ENCODE peak calls at places on chromosomes 11 and 22, in seven cellular contexts. A is sigmoid colon, K is fibroblast of lung, V is GM23248, R is colonic mucosa, L is thoracic aorta, S is small intestine. H is an unnamed sample. For H3K27me3, the result is how much of the 10 kb centered on the place peaks cover.

GRCh38 chr11:20032127-20032526 is 128.1 kb downstream of the DBX1 start:
- DNase-seq in S (no peak), L (no peak), V (no peak), K (no peak), R (no peak), A (no peak), H (no peak)

GRCh38 chr11:8219257-8220021 is 44.2 kb downstream of the LMO1 start:
- DNase-seq in L (no peak), K (peak), R (peak), S (peak), V (peak), A (no peak), H (no peak)

GRCh38 chr11:107928767-107929507 is 689 bp downstream of the RAB39A start:
- DNase-seq in A (no peak), S (peak), R (peak), V (no peak), K (no peak), L (no peak), H (peak)

GRCh38 chr11:810040-810567 is 337 bp downstream of the RPLP2 start:
- DNase-seq in K (no peak), A (no peak), L (no peak), V (no peak), S (peak), R (no peak), H (no peak)

GRCh38 chr11:109362059-109362458 is 59.9 kb upstream of the C11orf87 start:
- DNase-seq in A (no peak), V (peak), L (no peak), S (no peak), K (peak), R (no peak), H (no peak)

GRCh38 chr22:31243339-31244043 is 31.4 kb downstream of the LIMK2 start:
- DNase-seq in S (no peak), A (no peak), V (peak), K (peak), R (no peak), L (no peak), H (no peak)

GRCh38 chr11:103683581-103683980 is 352.9 kb upstream of the DDI1 start:
- DNase-seq in K (peak), S (no peak), R (no peak), A (no peak), L (no peak), V (peak), H (no peak)

GRCh38 chr11:102389253-102389652 is 42.2 kb downstream of the BIRC2 start:
- DNase-seq in L (no peak), R (no peak), V (no peak), S (no peak), K (peak), A (no peak), H (no peak)

GRCh38 chr22:44382461-44383038 is 69.8 kb upstream of the SHISAL1 start:
- DNase-seq in K (no peak), L (no peak), R (no peak), V (no peak), A (peak), S (no peak), H (no peak)

GRCh38 chr11:128260398-128260797 is 327.0 kb downstream of the ETS1 start:
- DNase-seq in R (no peak), K (no peak), A (no peak), L (no peak), S (no peak), V (no peak), H (no peak)

DNA sequence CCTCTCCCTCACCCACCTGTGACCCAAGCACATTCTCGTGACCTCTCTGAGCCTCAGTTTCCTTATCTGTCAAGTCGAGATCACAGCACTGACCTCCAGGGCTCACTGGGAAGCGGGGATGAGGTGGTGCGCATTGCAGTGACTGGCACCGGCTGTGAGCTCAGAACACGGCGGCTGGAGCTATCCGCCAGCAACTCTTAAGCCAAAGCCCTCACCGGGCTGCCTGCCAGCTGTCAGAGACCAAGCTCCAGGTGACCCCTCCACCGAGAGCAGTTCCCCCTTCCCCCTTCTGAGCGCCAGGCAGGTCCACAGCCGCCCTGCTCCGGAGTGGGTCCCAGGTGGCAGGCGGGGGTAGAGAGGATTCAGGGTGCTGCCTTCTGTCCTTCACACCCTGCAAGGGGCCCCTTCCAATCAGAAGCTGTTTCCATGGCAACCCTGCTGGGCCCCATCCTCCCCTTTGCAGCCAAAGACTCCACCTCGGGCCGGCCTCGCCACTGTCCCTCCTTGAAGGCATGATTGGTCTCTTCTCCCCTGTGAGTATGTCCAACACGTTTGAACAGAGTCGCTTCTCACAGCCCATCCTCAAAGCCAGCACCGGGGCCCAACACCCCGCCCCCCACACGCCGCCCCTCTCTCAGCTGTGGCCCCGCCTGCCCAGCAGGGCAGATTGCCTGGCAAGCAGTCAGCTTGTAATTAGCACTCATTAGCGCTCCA is 98.8 kb downstream of the WNT7B start:
- DNase-seq in R (no peak), S (no peak), K (no peak), V (no peak), A (peak), L (no peak), H (no peak)
- H3K27me3 ChIP-seq in R (under half), S (under half), K (under half), V (half or more), A (under half), L (under half), H (half or more)

DNA sequence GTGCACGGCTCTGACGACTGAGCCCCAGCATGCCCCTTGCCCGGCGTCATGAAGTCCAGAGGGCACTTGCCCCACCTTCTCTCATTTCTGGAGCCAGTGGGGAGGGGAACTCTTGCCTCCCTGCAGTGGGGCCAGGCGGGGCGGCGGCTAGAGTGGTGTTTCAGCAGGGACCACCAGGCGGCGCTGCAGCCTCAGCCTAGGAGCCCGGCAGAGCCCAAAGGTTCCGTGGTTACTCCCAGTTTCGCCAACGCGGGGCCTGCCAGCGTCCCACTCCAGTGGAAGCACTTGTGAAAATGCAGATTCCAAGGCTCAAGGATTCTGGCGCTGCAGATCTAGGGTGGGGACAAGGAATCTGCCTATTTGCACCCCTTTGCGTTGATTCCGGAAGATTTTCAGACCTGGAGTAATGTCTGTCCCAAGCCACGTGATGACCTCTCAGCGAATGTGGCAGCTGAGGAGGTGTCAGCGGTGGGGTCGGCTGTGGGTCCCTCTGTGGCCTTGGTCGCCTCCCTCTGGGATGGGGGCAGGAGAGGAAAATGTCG is 55.7 kb downstream of the CD82 start:
- DNase-seq in V (peak), A (peak), S (peak), K (peak), L (peak), R (peak), H (peak)
- H3K4me3 ChIP-seq in V (peak), A (no peak), S (no peak), K (no peak), L (no peak), R (peak), H (no peak)

GRCh38 chr11:45804806-45805304 is at the start of gene SLC35C1:
- DNase-seq in L (peak), V (peak), R (peak), K (peak), A (peak), S (peak), H (peak)
- H3K27ac ChIP-seq in L (peak), V (peak), R (peak), K (peak), A (peak), S (peak), H (peak)

GRCh38 chr11:2541321-2541680 is 96.5 kb downstream of the KCNQ1 start:
- DNase-seq in K (no peak), S (no peak), V (no peak), A (peak), R (no peak), L (no peak), H (no peak)
- H3K27me3 ChIP-seq in K (under half), S (under half), V (under half), A (under half), R (under half), L (under half), H (under half)

GRCh38 chr11:61024938-61025818 is 53.7 kb downstream of the CD6 start:
- DNase-seq in S (no peak), K (no peak), R (no peak), L (no peak), V (no peak), A (no peak), H (no peak)

GRCh38 chr11:61026121-61027031 is 54.9 kb downstream of the CD6 start:
- DNase-seq in A (peak), L (no peak), V (no peak), K (no peak), R (no peak), S (no peak), H (no peak)

GRCh38 chr11:61027141-61027840 is 55.8 kb downstream of the CD6 start:
- DNase-seq in R (no peak), K (no peak), S (no peak), V (no peak), A (peak), L (no peak), H (no peak)

GRCh38 chr11:61023086-61024035 is 51.9 kb downstream of the CD6 start:
- DNase-seq in A (peak), K (no peak), L (no peak), V (no peak), S (peak), R (no peak), H (no peak)

GRCh38 chr11:61025819-61026120 is 54.3 kb downstream of the CD6 start:
- DNase-seq in S (no peak), A (no peak), V (no peak), K (no peak), R (no peak), L (no peak), H (no peak)
- H3K4me3 ChIP-seq in S (no peak), A (no peak), V (no peak), K (no peak), R (no peak), L (no peak), H (no peak)

GRCh38 chr11:90288207-90288821 is 65.5 kb upstream of the CHORDC1 start:
- DNase-seq in K (peak), V (peak), S (no peak), L (no peak), A (no peak), R (no peak), H (no peak)

GRCh38 chr11:90294526-90294925 is 71.7 kb upstream of the CHORDC1 start:
- DNase-seq in K (no peak), V (no peak), L (no peak), R (no peak), A (no peak), S (no peak), H (no peak)

DNA sequence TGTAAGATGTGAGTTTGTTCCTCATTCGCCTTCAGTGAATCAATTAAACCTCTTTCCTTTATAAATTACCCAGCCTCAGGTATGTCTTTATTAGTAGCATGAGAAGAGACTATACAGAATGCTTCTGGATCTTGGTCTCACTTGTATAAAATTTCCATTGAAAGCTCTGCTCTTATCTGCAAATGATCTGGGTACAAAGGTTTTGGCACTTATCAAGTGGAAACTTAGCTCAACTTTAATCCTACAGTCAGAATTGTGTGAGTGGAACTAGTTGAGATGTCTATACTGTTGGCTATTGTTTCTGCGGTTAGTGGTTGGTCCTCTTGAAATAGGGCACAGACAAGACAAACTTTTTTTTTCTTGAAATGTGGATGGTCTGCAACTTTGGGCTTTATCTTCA is 71.2 kb upstream of the CHORDC1 start:
- DNase-seq in K (no peak), L (no peak), S (no peak), R (no peak), A (no peak), V (no peak), H (no peak)
- H3K27ac ChIP-seq in K (no peak), L (no peak), S (no peak), R (no peak), A (no peak), V (no peak), H (no peak)

GRCh38 chr11:118219244-118219643 is 5.6 kb downstream of the JAML start:
- DNase-seq in K (no peak), V (no peak), S (no peak), R (no peak), L (no peak), A (no peak), H (no peak)

GRCh38 chr11:118223576-118223975 is 1.2 kb downstream of the JAML start:
- DNase-seq in R (no peak), S (no peak), V (no peak), K (no peak), A (no peak), L (no peak), H (no peak)

GRCh38 chr11:118222437-118222836 is 2.4 kb downstream of the JAML start:
- DNase-seq in K (no peak), A (no peak), V (no peak), S (no peak), R (no peak), L (no peak), H (no peak)

GRCh38 chr11:118219696-118220095 is 5.1 kb downstream of the JAML start:
- DNase-seq in L (no peak), V (no peak), K (no peak), R (no peak), A (no peak), S (no peak), H (no peak)

DNA sequence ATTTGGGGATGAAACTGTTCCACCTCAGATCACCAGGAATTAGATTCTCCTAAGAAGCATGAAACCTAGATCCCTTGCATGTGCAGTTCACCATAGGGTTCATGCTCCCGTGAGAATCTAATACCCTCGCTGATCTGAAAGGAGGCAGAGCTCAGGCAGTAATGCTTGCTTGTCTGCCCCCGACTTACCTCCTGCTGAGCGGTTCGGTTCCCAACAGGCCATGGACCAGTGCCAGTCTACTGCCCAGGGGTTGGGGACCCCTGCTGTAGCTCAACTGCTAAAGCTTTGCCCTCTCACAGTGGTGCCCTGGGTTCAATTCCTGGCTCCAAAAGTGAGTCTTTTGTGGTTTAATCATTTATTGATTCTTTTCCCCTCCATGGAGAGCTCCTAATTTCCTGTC is 3.4 kb downstream of the JAML start:
- DNase-seq in A (no peak), L (no peak), R (no peak), K (no peak), V (no peak), S (no peak), H (no peak)
- H3K27me3 ChIP-seq in A (under half), L (under half), R (under half), K (under half), V (under half), S (under half), H (under half)

GRCh38 chr22:46061431-46062231 is 84.7 kb upstream of the WNT7B start:
- DNase-seq in A (peak), L (no peak), V (no peak), S (peak), K (no peak), R (no peak), H (no peak)
- H3K4me3 ChIP-seq in A (no peak), L (peak), V (no peak), S (no peak), K (no peak), R (no peak), H (peak)

DNA sequence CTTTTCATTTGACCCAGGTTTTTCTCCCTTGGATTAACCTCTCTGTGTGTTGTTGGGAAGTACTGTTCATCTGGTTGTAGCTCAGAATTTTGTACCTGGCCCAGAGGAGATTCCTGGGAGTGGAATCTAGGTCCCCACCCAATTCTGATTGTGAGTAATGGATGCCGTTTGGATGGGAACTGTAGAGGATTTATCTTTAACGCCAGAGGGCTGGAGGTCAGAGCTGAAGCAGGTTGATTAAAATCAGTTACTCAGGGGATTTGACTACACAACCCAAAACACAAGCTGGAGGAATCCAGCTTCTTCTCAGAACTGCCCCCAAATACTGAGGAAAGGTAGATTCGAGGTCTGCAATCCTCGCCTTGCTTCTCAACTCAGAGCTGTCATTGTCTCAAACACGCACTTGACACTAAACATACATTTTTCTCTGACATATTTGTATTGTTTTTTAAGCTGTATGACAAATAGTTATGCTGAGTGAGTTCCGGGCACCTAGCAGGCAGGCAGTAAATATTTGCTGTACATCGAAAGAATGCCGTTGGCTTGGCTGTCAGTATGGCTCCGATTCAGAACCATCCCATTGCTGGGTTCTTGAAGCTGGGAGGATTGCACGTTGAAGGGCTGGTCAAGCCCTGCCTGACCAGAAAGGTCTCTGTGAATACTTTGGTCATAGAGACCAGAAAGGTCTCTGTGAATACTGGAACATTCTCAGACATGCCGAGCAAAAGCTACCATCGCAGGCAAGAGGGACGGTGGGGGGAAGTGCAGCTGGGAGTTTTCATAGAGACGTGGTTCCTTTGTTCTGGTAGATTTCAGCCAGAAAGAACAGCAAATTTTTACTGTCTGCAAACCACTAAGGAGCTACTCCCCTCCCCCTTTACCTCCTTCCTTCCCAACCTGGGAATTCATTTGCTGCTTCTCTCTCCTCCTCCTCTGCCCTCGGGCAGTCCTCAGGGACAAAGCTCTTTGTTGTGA is 202.0 kb upstream of the SORL1-AS1 start:
- DNase-seq in K (peak), R (no peak), A (no peak), V (peak), L (no peak), S (no peak), H (no peak)
- H3K27ac ChIP-seq in K (peak), R (peak), A (peak), V (peak), L (peak), S (no peak), H (peak)

H was measured in heart right ventricle.